ENCODE peak calls at places on chromosomes 2 and 18, in seven cellular contexts. V is HepG2, F is H1, H is HCT116, D is K562, R is GM12878, I is SK-N-SH. T is an unnamed sample.

GRCh38 chr2:134491796-134492441 is 226.9 kb downstream of the TMEM163 start:
- DNase-seq in D (no peak), F (no peak), I (peak), V (peak), R (no peak), H (peak), T (peak)

GRCh38 chr18:49685231-49685942 is 123.5 kb downstream of the LIPG start:
- DNase-seq in H (no peak), D (no peak), F (no peak), I (no peak), V (no peak), R (no peak), T (no peak)

GRCh38 chr18:907880-908512 is 3.3 kb downstream of the ADCYAP1 start:
- DNase-seq in D (no peak), I (peak), V (no peak), F (peak), R (no peak), H (no peak), T (no peak)

GRCh38 chr2:105118960-105119359 is 81.1 kb downstream of the MRPS9 start:
- DNase-seq in R (no peak), D (peak), F (peak), V (no peak), H (no peak), I (no peak), T (no peak)

GRCh38 chr2:223855426-223855825 is 18.0 kb upstream of the AP1S3 start:
- DNase-seq in H (no peak), I (no peak), R (no peak), V (peak), D (no peak), F (no peak), T (no peak)

GRCh38 chr2:29485117-29485516 is 369.9 kb downstream of the CLIP4 start:
- DNase-seq in D (no peak), F (no peak), H (no peak), V (no peak), I (no peak), R (no peak), T (no peak)

GRCh38 chr2:113376935-113377445 is 60.5 kb upstream of the ZNG1B start:
- DNase-seq in F (no peak), H (no peak), D (no peak), V (no peak), I (no peak), R (peak), T (no peak)

GRCh38 chr2:235496239-235496621 is 2.4 kb downstream of the AGAP1 start:
- DNase-seq in R (no peak), I (no peak), V (no peak), D (no peak), F (no peak), H (no peak), T (no peak)

GRCh38 chr18:7950380-7951143 is 383.4 kb downstream of the PTPRM start:
- DNase-seq in R (no peak), I (no peak), F (no peak), D (peak), H (peak), V (peak), T (no peak)

GRCh38 chr2:43402002-43402401 is 175.6 kb upstream of the ZFP36L2 start:
- DNase-seq in H (no peak), R (peak), I (no peak), V (no peak), F (no peak), D (no peak), T (no peak)

GRCh38 chr2:142165790-142166189 is 35.0 kb upstream of the LRP1B start:
- DNase-seq in H (peak), D (no peak), I (peak), F (no peak), R (peak), V (peak), T (peak)

GRCh38 chr2:172561270-172561669 is 5.4 kb downstream of the PDK1 start:
- DNase-seq in D (no peak), H (no peak), I (no peak), V (no peak), R (no peak), F (no peak), T (no peak)

GRCh38 chr2:128312411-128312810 is 6.3 kb downstream of the HS6ST1 start:
- DNase-seq in V (no peak), H (no peak), F (no peak), R (no peak), D (no peak), I (peak), T (no peak)

GRCh38 chr18:52750995-52751394 is 411.0 kb downstream of the DCC start:
- DNase-seq in D (no peak), R (no peak), F (no peak), V (no peak), H (no peak), I (no peak), T (no peak)

GRCh38 chr2:196963043-196963442 is 36.5 kb upstream of the PGAP1 start:
- DNase-seq in I (no peak), V (no peak), D (no peak), H (no peak), R (no peak), F (no peak), T (no peak)

GRCh38 chr18:22509423-22509822 is 91.7 kb upstream of the CTAGE1 start:
- DNase-seq in R (no peak), I (no peak), V (no peak), D (no peak), H (no peak), F (no peak), T (no peak)

DNA sequence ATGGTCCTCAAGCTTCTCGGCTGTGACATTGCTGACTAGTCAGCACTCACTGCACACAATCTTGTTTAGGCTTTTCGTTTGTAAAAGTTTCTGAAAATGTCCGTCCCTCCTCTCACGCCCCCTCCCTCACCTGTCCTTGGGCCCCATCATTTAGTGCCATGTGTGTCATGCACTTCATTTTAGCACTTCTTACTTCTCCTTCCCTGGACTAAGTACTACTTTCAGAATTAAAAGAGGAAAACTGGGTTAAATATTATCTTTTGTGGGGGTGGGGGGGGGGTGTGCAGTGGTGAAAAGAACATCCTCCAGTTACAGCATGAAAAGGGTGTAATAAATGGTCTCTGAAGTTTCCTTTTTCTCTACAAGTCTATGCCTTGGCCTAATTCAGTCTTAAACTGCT is 182.0 kb upstream of the SP5 start:
- DNase-seq in D (no peak), V (no peak), H (no peak), R (peak), I (no peak), F (no peak), T (no peak)
- TF ChIP-seq JUND in D (no peak), V (no peak), H (no peak), R (no peak), I (no peak), F (no peak), T (no peak)

GRCh38 chr18:76273036-76273545 is 222.0 kb downstream of the ZNF516 start:
- DNase-seq in R (no peak), V (peak), F (no peak), H (no peak), D (no peak), I (no peak), T (no peak)
- TF ChIP-seq JUND in R (no peak), V (no peak), F (no peak), H (no peak), D (no peak), I (no peak), T (no peak)

GRCh38 chr2:63716146-63716545 is 125.5 kb upstream of the UGP2 start:
- DNase-seq in V (no peak), R (no peak), I (no peak), D (no peak), H (no peak), F (no peak), T (no peak)

GRCh38 chr2:63710732-63711131 is 122.0 kb downstream of the MDH1 start:
- DNase-seq in V (no peak), F (no peak), R (no peak), D (no peak), I (no peak), H (no peak), T (no peak)

GRCh38 chr2:63712748-63713147 is 124.0 kb downstream of the MDH1 start:
- DNase-seq in F (no peak), H (no peak), I (no peak), R (no peak), V (no peak), D (no peak), T (no peak)
- TF ChIP-seq JUND in F (no peak), H (no peak), I (no peak), R (no peak), V (no peak), D (peak), T (no peak)

DNA sequence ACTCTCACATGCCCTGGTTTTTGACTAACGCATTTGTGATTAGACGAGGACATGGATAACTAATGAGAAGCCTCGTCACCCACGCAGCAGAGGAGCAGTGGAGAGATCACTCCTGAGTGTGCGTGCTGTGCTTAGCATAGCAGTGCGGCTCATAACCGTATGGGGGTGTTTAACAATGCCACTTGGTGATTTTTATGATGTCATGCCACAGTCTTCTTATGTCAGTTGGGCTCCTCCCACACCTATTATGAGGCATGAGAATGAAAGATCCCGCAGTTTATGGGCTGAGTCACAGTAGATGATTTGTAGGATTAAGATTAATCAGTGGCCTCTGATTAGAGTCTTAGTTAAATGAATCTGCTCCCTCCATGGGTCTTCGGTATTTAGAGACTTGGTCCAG is 2.5 kb upstream of the SMIM21 start:
- DNase-seq in I (no peak), D (no peak), F (no peak), R (no peak), H (no peak), V (no peak), T (no peak)
- TF ChIP-seq JUND in I (no peak), D (no peak), F (no peak), R (no peak), H (no peak), V (no peak), T (no peak)

DNA sequence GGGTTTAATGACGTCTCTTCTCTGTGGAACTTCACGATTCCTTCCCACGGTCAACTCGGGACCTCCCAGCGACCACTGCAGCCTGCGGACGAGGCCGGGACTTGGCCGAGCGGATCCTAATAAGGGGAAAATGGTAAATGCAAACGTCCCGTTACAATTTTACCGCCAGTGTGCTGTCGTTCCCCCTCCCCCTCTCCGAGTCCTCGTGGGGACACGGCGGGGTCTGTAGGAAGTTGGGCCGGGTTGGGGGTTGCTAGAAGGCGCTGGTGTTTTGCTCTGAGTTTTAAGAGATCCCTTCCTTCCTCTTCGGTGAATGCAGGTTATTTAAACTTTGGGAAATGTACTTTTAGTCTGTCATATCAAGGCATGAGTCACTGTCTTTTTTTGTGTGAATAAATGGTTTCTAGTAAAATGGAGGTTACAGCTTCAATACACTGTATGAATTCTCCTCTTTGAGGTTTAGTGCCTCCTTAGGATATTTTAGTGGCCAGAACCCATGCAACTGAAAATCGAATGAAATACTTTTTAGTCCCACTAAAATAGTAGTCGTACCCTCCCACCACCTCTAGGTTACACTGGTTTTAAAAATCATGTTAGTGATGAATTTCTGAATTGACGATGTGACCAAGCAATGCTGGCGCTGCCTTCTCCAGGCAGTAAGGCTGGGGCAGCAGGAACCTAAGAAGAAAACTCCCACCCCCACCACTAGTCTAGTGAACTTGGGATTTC is 2.3 kb downstream of the HOXD11 start:
- DNase-seq in I (no peak), V (no peak), F (peak), D (no peak), H (no peak), R (no peak), T (no peak)
- TF ChIP-seq JUND in I (no peak), V (no peak), F (no peak), D (no peak), H (no peak), R (no peak), T (no peak)

DNA sequence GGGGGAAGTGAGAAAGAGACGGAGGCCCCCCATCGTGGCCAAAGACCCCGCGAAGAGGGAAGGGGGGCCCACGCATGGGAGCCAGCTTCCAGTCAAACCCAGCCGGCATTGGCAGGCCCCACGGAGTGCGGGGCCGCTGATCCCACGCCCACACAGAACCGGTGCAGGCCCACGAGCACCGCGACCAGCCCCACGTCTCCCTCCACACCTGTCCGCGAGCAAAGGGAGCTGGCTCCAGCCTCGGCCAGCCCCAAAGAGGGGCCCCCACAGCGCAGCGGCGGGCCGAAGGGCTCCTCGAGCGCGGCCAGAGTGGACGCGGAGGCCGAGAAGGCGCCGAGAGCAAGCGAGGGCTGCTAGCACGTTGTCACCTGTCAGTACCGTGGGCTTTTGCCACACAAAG is 125.0 kb upstream of the TWIST2 start:
- DNase-seq in D (no peak), V (no peak), H (no peak), F (no peak), I (no peak), R (no peak), T (no peak)
- TF ChIP-seq JUND in D (no peak), V (no peak), H (no peak), F (no peak), I (no peak), R (no peak), T (no peak)

DNA sequence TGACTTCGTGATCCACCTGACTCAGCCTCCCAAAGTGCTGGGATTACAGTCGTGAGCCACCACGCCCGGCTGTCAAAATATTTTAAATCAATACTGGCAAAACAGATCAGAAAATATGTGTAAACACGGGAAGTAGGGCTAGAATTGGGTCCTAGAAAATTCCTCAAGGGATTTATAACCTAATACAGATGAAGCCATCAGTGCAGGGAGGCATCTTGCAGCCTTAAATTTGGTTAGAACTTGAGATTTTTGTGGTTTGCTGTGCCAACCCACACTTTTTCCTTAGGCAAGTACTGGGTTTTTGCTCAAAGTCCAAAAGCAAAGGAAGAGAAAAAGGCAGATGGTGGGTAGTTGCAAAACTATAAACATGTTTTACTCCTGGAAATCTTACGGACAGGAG is 33.7 kb upstream of the NFE2L2 start:
- DNase-seq in R (no peak), H (no peak), D (no peak), F (no peak), I (no peak), V (no peak), T (no peak)
- TF ChIP-seq JUND in R (no peak), H (no peak), D (no peak), F (no peak), I (no peak), V (no peak), T (no peak)

DNA sequence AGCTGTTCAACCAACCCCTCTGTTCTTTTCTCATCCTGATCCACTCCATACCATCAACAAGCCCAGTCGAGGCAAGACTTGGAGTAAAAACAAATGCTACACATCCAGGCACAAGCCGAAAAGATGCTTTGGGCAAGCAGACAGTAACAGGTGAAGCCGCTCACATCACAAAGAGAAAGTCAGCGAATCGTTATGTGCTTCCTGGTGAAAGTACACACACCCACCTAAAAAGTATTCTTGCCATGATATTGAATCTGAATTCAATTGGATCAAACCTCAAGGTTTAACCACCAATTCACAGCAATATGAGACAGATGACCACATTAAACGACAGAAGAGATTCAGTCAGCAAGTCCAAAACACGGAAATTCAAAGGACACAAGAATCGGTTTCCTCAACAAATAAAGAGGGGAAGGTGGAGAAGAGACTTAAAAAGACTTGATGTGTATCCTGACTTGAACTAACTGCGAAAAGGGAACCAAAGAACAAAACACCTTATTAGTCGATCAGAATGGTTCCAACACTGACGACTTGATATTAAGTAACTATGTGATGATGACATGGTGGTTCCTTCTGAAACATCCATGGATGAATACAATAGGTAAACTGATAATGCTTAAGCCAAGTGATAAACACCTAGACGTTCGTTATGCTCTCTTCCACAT is 1.1 kb downstream of the TTC32 start:
- DNase-seq in V (peak), I (peak), D (no peak), R (no peak), F (no peak), H (no peak), T (no peak)
- TF ChIP-seq JUND in V (no peak), I (no peak), D (no peak), R (no peak), F (no peak), H (peak), T (no peak)

GRCh38 chr2:20365249-20365817 is 14.7 kb upstream of the PUM2 start:
- DNase-seq in V (no peak), H (no peak), I (no peak), F (no peak), R (peak), D (no peak), T (no peak)
- TF ChIP-seq JUND in V (no peak), H (no peak), I (peak), F (no peak), R (peak), D (no peak), T (no peak)